ENCODE peak calls at places on chromosomes 3 and 15, in ten cellular contexts. Q is heart left ventricle, B is ovary, Z is bronchial epithelial cell, P is endothelial cell, C is GM13977, T is nephron progenitor cell, Y is fibroblast of lung, F is MCF 10A, A is cardiac fibroblast. V is an unnamed sample.

GRCh38 chr3:37308247-37308646 is 133.9 kb upstream of the LRRFIP2 start:
- DNase-seq in Q (no peak), B (no peak), Z (peak), P (no peak), C (peak), T (no peak), Y (peak), F (peak), A (peak), V (peak)

GRCh38 chr3:71934520-71934919 is 149.6 kb upstream of the PROK2 start:
- DNase-seq in Q (no peak), B (no peak), Z (no peak), P (no peak), C (no peak), T (no peak), Y (no peak), F (no peak), A (no peak), V (no peak)

GRCh38 chr3:34056181-34056910 is 257.9 kb downstream of the PDCD6IP start:
- DNase-seq in Q (no peak), B (no peak), Z (no peak), P (no peak), C (no peak), T (no peak), Y (no peak), F (no peak), A (no peak), V (no peak)

GRCh38 chr15:92574161-92574560 is 81.4 kb downstream of the FAM174B start:
- DNase-seq in Q (no peak), B (no peak), Z (no peak), P (no peak), C (no peak), T (no peak), Y (no peak), F (no peak), A (no peak), V (no peak)

GRCh38 chr3:134033315-134033996 is 3.7 kb upstream of the SLCO2A1 start:
- DNase-seq in Q (no peak), B (no peak), Z (no peak), P (no peak), C (no peak), T (no peak), Y (no peak), F (no peak), A (no peak), V (no peak)

GRCh38 chr15:86300371-86301106 is 220.9 kb downstream of the AGBL1 start:
- DNase-seq in Q (no peak), B (no peak), Z (peak), P (no peak), C (no peak), T (no peak), Y (no peak), F (no peak), A (no peak), V (no peak)

GRCh38 chr15:61275901-61276300 is 46.8 kb upstream of the RORA start:
- DNase-seq in Q (no peak), B (no peak), Z (no peak), P (no peak), C (no peak), T (no peak), Y (no peak), F (peak), A (no peak), V (no peak)

GRCh38 chr3:149581248-149581647 is 76.6 kb downstream of the WWTR1 start:
- DNase-seq in Q (no peak), B (no peak), Z (peak), P (no peak), C (no peak), T (no peak), Y (no peak), F (no peak), A (peak), V (no peak)

GRCh38 chr3:14774431-14774830 is 44.3 kb upstream of the FGD5 start:
- DNase-seq in Q (no peak), B (no peak), Z (no peak), P (no peak), C (no peak), T (no peak), Y (no peak), F (no peak), A (no peak), V (no peak)

GRCh38 chr3:139655880-139656279 is 21.9 kb downstream of the NMNAT3 start:
- DNase-seq in Q (no peak), B (no peak), Z (peak), P (no peak), C (no peak), T (no peak), Y (peak), F (peak), A (no peak), V (no peak)

GRCh38 chr3:80232760-80233159 is 465.0 kb upstream of the ROBO1 start:
- DNase-seq in Q (no peak), B (no peak), Z (peak), P (no peak), C (no peak), T (no peak), Y (peak), F (peak), A (peak), V (no peak)

GRCh38 chr15:68623301-68623892 is 44.6 kb downstream of the CORO2B start:
- DNase-seq in Q (no peak), B (no peak), Z (no peak), P (no peak), C (no peak), T (no peak), Y (peak), F (no peak), A (no peak), V (no peak)

GRCh38 chr15:70299931-70300858 is 202.5 kb upstream of the TLE3 start:
- DNase-seq in Q (no peak), B (no peak), Z (no peak), P (no peak), C (peak), T (no peak), Y (no peak), F (no peak), A (no peak), V (no peak)

GRCh38 chr3:31014317-31015040 is 120.0 kb upstream of the GADL1 start:
- DNase-seq in Q (no peak), B (no peak), Z (peak), P (no peak), C (no peak), T (no peak), Y (no peak), F (peak), A (peak), V (no peak)

GRCh38 chr3:128993461-128994172 is at the start of gene CFAP92:
- DNase-seq in Q (peak), B (peak), Z (peak), P (peak), C (peak), T (peak), Y (peak), F (peak), A (peak), V (peak)

GRCh38 chr3:21778715-21779114 is 27.7 kb upstream of the ZNF385D start:
- DNase-seq in Q (no peak), B (no peak), Z (no peak), P (no peak), C (no peak), T (no peak), Y (no peak), F (no peak), A (no peak), V (no peak)

GRCh38 chr15:38824719-38825118 is 260.1 kb upstream of the RASGRP1 start:
- DNase-seq in Q (no peak), B (no peak), Z (no peak), P (no peak), C (no peak), T (no peak), Y (no peak), F (no peak), A (no peak), V (no peak)

GRCh38 chr15:101537681-101538080 is 48.2 kb upstream of the PCSK6 start:
- DNase-seq in Q (no peak), B (no peak), Z (no peak), P (no peak), C (no peak), T (no peak), Y (no peak), F (no peak), A (no peak), V (no peak)

GRCh38 chr3:14721126-14721864 is 46.4 kb downstream of the C3orf20 start:
- DNase-seq in Q (no peak), B (no peak), Z (no peak), P (no peak), C (no peak), T (no peak), Y (no peak), F (no peak), A (no peak), V (no peak)

GRCh38 chr3:14319654-14320182 is 82.7 kb upstream of the SLC6A6 start:
- DNase-seq in Q (no peak), B (peak), Z (peak), P (peak), C (peak), T (peak), Y (peak), F (peak), A (peak), V (peak)

GRCh38 chr3:179653777-179654117 is 907 bp downstream of the USP13 start:
- DNase-seq in Q (no peak), B (peak), Z (no peak), P (peak), C (no peak), T (no peak), Y (no peak), F (no peak), A (no peak), V (no peak)

DNA sequence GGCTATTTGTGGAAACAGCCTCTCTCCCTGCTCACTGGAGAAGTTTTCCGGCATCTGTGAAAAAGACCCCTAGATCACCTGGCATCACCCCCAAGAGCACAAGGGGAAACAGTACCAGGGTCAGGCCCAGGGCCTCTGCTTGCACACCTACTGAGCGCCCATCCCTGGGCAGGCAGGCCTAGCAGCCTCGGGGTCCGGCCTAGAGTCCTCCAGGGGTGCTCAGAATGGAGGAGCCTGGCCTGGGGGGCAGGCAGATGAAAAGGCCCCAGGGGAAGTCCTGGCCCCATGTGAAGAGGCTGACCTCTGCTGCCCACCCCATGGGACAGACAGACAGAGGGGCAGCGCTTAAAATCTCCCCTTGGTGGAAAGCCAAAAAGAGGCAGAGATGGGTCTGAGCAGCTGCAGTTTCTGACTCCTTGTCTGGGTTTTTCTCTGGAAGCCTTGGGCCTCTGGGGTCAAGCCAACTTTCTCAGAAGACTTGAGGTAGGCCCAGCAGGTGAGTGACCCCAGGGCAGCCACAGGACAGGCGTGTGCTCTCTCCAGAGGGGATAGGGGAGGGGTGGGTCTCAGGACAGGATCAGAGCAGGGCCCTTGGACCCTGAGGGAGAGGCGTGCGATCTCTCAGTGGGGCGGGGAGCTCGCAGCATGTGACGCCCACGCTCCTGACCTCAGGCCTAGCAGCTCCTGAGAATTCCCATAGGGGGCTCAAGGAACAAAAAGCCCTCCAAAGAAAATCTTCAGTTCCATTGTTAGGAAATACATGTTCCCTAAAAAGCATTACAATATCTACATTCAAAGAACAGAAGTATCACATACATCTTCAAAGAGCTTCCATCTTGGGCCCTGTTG is 34.5 kb upstream of the DUSP7 start:
- DNase-seq in Q (no peak), B (peak), Z (no peak), P (no peak), C (no peak), T (no peak), Y (no peak), F (no peak), A (no peak), V (no peak)
- TF ChIP-seq CTCF in Q (no peak), B (no peak), Z (no peak), P (no peak), C (no peak), T (no peak), Y (no peak), F (no peak), A (no peak), V (no peak)

GRCh38 chr3:140974900-140975299 is 33.3 kb downstream of the SLC25A36 start:
- DNase-seq in Q (no peak), B (no peak), Z (no peak), P (no peak), C (no peak), T (no peak), Y (no peak), F (no peak), A (no peak), V (no peak)

DNA sequence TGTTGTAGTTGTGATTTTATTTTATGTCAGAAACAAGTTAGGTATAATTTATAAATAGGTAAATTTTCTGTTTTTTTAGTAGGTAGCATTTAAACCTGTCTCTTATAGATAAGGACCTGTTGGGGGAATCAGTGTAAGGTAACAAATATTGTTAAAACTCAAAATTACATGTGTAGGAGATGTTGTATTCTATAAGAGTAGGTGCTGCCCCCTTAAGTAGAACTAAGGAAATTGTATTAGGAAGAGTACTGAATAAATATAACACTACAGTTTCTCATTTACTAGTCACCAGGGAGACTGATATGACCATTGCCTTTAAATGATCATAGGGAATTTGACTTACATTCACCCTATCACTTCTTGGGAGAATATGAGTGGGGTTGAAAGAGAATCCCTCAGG is 31.2 kb downstream of the SLC25A36 start:
- DNase-seq in Q (no peak), B (no peak), Z (peak), P (no peak), C (peak), T (no peak), Y (peak), F (peak), A (peak), V (no peak)
- TF ChIP-seq CTCF in Q (peak), B (no peak), Z (peak), P (peak), C (peak), T (peak), Y (no peak), F (peak), A (peak), V (peak)

GRCh38 chr15:80778964-80779657 is at the start of gene CEMIP:
- DNase-seq in Q (peak), B (peak), Z (peak), P (peak), C (peak), T (peak), Y (peak), F (peak), A (peak), V (peak)
- TF ChIP-seq CTCF in Q (peak), B (peak), Z (peak), P (peak), C (peak), T (peak), Y (peak), F (peak), A (peak), V (peak)

DNA sequence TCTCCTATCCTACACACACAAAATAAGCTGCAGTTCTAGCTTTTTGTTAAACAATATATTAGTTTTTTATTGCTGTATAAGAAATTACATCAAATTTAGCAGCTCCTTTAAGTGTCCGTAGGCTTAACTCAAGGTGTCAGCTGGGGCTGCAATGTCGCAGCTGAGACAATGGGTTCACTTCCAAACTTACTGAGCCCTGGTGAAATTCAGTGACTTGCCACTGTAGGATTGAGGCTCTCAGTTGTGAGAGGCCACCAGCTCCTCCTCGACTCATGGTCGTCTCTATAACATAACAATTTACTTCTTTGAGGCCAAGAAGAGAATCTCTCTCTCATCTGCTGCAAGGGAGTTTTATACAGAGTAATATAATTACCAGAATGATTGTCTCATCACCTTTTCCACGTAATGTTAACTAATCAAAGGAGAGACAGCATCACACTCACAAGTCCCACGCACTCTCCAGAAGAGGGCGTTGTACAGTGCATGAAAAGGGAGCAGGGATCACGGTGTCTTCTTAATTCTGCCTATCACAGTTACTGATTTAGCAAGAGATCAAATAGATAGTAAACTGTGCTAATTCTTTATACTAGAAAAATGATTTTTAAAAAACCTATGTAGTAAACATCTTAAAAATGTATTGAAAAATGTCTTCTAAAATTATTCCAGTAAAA is 735.6 kb upstream of the GBE1 start:
- DNase-seq in Q (no peak), B (no peak), Z (peak), P (peak), C (peak), T (no peak), Y (no peak), F (peak), A (no peak), V (no peak)
- TF ChIP-seq CTCF in Q (no peak), B (no peak), Z (peak), P (peak), C (peak), T (peak), Y (no peak), F (peak), A (no peak), V (no peak)

DNA sequence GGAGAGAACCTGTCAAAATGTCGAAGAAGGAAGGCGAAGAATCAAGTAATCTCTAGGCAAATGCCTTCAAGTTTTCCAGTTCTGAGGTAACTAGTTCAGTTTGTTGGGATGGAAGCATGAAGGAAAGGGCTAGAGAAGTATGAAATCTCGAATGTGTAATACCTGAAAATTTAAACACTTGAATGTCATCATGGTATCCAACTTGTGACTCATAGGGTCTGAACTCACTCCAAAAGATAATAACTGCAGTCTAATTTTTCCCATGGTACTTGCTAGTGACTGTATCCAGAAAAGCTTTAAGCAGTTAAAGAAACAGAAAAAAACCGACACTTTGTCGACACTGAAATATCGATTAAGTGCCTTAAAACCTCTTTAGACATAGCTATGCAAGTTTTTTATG is 102.9 kb upstream of the CHRM5 start:
- DNase-seq in Q (no peak), B (no peak), Z (no peak), P (no peak), C (no peak), T (no peak), Y (peak), F (no peak), A (peak), V (no peak)
- TF ChIP-seq CTCF in Q (no peak), B (no peak), Z (no peak), P (no peak), C (no peak), T (no peak), Y (no peak), F (no peak), A (no peak), V (no peak)

GRCh38 chr3:117549716-117550115 is 840.1 kb downstream of the TUSC7 start:
- DNase-seq in Q (no peak), B (no peak), Z (no peak), P (no peak), C (no peak), T (no peak), Y (peak), F (no peak), A (peak), V (no peak)
- TF ChIP-seq CTCF in Q (no peak), B (no peak), Z (no peak), P (no peak), C (no peak), T (no peak), Y (no peak), F (peak), A (no peak), V (no peak)

GRCh38 chr15:67133738-67134576 is 68.6 kb downstream of the SMAD3 start:
- DNase-seq in Q (peak), B (peak), Z (peak), P (no peak), C (peak), T (peak), Y (no peak), F (no peak), A (peak), V (peak)

GRCh38 chr15:67136802-67137201 is 71.4 kb downstream of the SMAD3 start:
- DNase-seq in Q (no peak), B (peak), Z (no peak), P (no peak), C (no peak), T (no peak), Y (no peak), F (no peak), A (no peak), V (no peak)

GRCh38 chr15:67134577-67135492 is 69.4 kb downstream of the SMAD3 start:
- DNase-seq in Q (no peak), B (peak), Z (no peak), P (no peak), C (no peak), T (no peak), Y (no peak), F (no peak), A (no peak), V (no peak)

GRCh38 chr15:67137319-67137718 is 71.9 kb downstream of the SMAD3 start:
- DNase-seq in Q (no peak), B (no peak), Z (no peak), P (no peak), C (no peak), T (no peak), Y (no peak), F (no peak), A (no peak), V (no peak)

GRCh38 chr15:67135494-67135893 is 70.1 kb downstream of the SMAD3 start:
- DNase-seq in Q (no peak), B (peak), Z (no peak), P (no peak), C (no peak), T (no peak), Y (peak), F (no peak), A (no peak), V (peak)
- TF ChIP-seq CTCF in Q (no peak), B (no peak), Z (no peak), P (no peak), C (no peak), T (no peak), Y (peak), F (no peak), A (no peak), V (no peak)

GRCh38 chr15:89496155-89497098 is at the start of gene RHCG:
- DNase-seq in Q (no peak), B (no peak), Z (peak), P (peak), C (peak), T (peak), Y (peak), F (no peak), A (peak), V (peak)
- TF ChIP-seq CTCF in Q (no peak), B (no peak), Z (peak), P (peak), C (peak), T (peak), Y (peak), F (no peak), A (peak), V (peak)